ENCODE peak calls at places on chromosomes 3 and 15, in four cellular contexts. One of them, this sample, is unnamed.

GRCh38 chr3:1196997-1197396 is 104.2 kb downstream of the CNTN6 start:
- DNase-seq in H1: no peak
- DNase-seq in nephron progenitor cell: no peak
- DNase-seq in fibroblast of pulmonary artery: no peak
- DNase-seq in this sample: no peak

GRCh38 chr3:98977520-98977919 is 76.0 kb upstream of the DCBLD2 start:
- DNase-seq in H1: no peak
- DNase-seq in nephron progenitor cell: no peak
- DNase-seq in fibroblast of pulmonary artery: peak; percentile 88
- DNase-seq in this sample: no peak

GRCh38 chr15:81029416-81030367 is 29.0 kb downstream of the TLNRD1 start:
- DNase-seq in H1: no peak
- DNase-seq in nephron progenitor cell: no peak
- DNase-seq in fibroblast of pulmonary artery: peak; percentile 44
- DNase-seq in this sample: no peak

GRCh38 chr15:85595804-85596536 is 198.8 kb downstream of the KLHL25 start:
- DNase-seq in H1: no peak
- DNase-seq in nephron progenitor cell: no peak
- DNase-seq in fibroblast of pulmonary artery: no peak
- DNase-seq in this sample: no peak

GRCh38 chr15:28955160-28955502 is 69.4 kb downstream of the APBA2 start:
- DNase-seq in H1: peak; percentile 34
- DNase-seq in nephron progenitor cell: peak; percentile 42
- DNase-seq in fibroblast of pulmonary artery: peak; percentile 58
- DNase-seq in this sample: no peak

GRCh38 chr3:29291262-29291981 is 10.6 kb downstream of the RBMS3 start:
- DNase-seq in H1: no peak
- DNase-seq in nephron progenitor cell: no peak
- DNase-seq in fibroblast of pulmonary artery: no peak
- DNase-seq in this sample: no peak

GRCh38 chr3:9951598-9951961 is 628 bp downstream of the PRRT3 start:
- DNase-seq in H1: no peak
- DNase-seq in nephron progenitor cell: no peak
- DNase-seq in fibroblast of pulmonary artery: no peak
- DNase-seq in this sample: no peak

GRCh38 chr15:62912282-62912681 is 130.3 kb upstream of the TPM1 start:
- DNase-seq in H1: no peak
- DNase-seq in nephron progenitor cell: no peak
- DNase-seq in fibroblast of pulmonary artery: no peak
- DNase-seq in this sample: no peak

GRCh38 chr3:170749185-170749584 is 120.8 kb downstream of the RPL22L1 start:
- DNase-seq in H1: no peak
- DNase-seq in nephron progenitor cell: no peak
- DNase-seq in fibroblast of pulmonary artery: no peak
- DNase-seq in this sample: no peak

DNA sequence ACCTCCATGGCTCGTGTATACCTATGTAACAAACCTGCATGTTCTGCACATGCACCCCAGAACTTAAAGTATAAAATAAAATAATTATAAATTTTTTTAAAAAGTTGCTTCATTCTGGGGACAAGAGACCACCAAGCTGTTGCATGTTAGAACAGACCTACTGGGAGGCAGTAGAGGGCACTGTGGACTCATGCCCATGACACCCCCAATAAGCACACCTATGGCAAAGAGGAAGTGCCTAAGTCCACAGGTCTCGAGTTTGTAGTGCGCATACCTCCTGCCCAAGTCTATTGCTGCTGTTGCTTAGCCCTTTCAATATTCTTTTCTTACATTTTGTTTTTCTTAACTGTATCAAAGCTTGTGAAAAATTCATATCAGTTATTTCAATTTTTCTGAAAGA is 267.9 kb upstream of the THBS1 start:
- DNase-seq in H1: no peak
- DNase-seq in nephron progenitor cell: no peak
- DNase-seq in fibroblast of pulmonary artery: peak; percentile 39
- DNase-seq in this sample: no peak
- TF ChIP-seq CTCF in H1: peak; percentile 33
- TF ChIP-seq CTCF in nephron progenitor cell: no peak
- TF ChIP-seq CTCF in fibroblast of pulmonary artery: no peak
- TF ChIP-seq CTCF in this sample: no peak

GRCh38 chr3:53713626-53714025 is 132.6 kb downstream of the CHDH start:
- DNase-seq in H1: no peak
- DNase-seq in nephron progenitor cell: no peak
- DNase-seq in fibroblast of pulmonary artery: no peak
- DNase-seq in this sample: no peak
- TF ChIP-seq CTCF in H1: no peak
- TF ChIP-seq CTCF in nephron progenitor cell: no peak
- TF ChIP-seq CTCF in fibroblast of pulmonary artery: no peak
- TF ChIP-seq CTCF in this sample: no peak

GRCh38 chr15:42448281-42448680 is 42.7 kb downstream of the ZNF106 start:
- DNase-seq in H1: no peak
- DNase-seq in nephron progenitor cell: no peak
- DNase-seq in fibroblast of pulmonary artery: no peak
- DNase-seq in this sample: no peak

GRCh38 chr15:42449770-42450433 is 41.0 kb downstream of the ZNF106 start:
- DNase-seq in H1: no peak
- DNase-seq in nephron progenitor cell: no peak
- DNase-seq in fibroblast of pulmonary artery: no peak
- DNase-seq in this sample: no peak

GRCh38 chr15:42447599-42447998 is 43.3 kb downstream of the ZNF106 start:
- DNase-seq in H1: no peak
- DNase-seq in nephron progenitor cell: no peak
- DNase-seq in fibroblast of pulmonary artery: no peak
- DNase-seq in this sample: no peak

GRCh38 chr15:42450434-42450790 is 40.5 kb downstream of the ZNF106 start:
- DNase-seq in H1: no peak
- DNase-seq in nephron progenitor cell: no peak
- DNase-seq in fibroblast of pulmonary artery: no peak
- DNase-seq in this sample: no peak

DNA sequence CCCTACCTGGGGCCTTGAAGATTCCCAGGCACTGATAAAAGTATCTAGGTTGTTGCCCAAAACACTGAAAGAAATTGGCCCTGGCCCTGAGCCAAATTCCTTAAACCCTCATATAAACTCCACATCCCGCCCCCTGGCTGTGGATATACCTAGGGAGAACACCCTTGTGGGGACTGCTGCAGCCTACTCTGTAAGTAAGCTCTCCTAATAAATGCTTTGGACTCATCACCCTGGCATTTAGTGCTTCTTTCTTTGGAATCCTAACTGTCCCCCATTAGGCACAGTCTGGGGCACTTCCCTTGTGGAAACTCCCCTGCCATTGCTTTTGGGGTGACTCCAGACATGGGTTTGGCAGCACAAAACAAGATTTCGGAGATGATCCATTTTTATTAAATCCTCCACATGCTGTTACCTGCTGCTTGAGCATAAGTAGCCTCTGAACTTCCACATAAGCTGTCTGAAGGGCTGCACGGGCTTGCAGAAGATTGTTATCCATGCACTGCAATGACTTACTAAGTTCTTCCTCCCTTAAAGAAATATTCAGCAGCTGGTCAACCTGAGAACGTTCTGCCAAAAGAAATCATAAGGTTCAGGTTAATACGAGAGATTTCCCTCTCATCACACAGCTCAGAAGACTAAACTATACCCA is 46.4 kb downstream of the ZNF106 start:
- DNase-seq in H1: no peak
- DNase-seq in nephron progenitor cell: no peak
- DNase-seq in fibroblast of pulmonary artery: no peak
- DNase-seq in this sample: no peak
- TF ChIP-seq CTCF in H1: peak; percentile 13
- TF ChIP-seq CTCF in nephron progenitor cell: no peak
- TF ChIP-seq CTCF in fibroblast of pulmonary artery: no peak
- TF ChIP-seq CTCF in this sample: no peak

GRCh38 chr15:98548172-98548971 is 100.0 kb upstream of the IGF1R start:
- DNase-seq in H1: peak; percentile 82
- DNase-seq in nephron progenitor cell: peak; percentile 65
- DNase-seq in fibroblast of pulmonary artery: peak; percentile 62
- DNase-seq in this sample: peak; percentile 75
- TF ChIP-seq CTCF in H1: peak; percentile 46
- TF ChIP-seq CTCF in nephron progenitor cell: peak; percentile 18
- TF ChIP-seq CTCF in fibroblast of pulmonary artery: peak; percentile 6
- TF ChIP-seq CTCF in this sample: peak; percentile 60

DNA sequence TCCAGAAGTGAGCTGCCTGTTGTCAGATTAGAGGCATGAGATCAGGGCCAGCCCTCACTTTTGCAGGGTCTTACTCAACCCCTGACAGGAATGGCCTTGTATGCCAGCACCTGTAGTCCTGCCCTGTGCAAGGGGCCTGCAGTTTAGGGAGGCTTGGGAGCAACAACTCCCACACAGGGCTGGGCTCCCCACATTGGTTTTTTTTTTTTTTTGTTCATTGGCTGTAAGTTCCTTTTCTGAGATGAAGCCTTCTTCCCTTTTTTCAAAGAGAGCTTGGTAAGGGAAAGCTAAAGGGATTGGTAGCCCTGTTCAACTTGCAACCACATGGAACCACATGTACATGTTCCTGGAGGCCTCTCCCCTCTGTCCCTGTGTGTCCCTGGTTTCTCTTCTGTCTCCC is 46.4 kb downstream of the TNFAIP8L3 start:
- DNase-seq in H1: no peak
- DNase-seq in nephron progenitor cell: no peak
- DNase-seq in fibroblast of pulmonary artery: no peak
- DNase-seq in this sample: no peak
- TF ChIP-seq CTCF in H1: no peak
- TF ChIP-seq CTCF in nephron progenitor cell: no peak
- TF ChIP-seq CTCF in fibroblast of pulmonary artery: no peak
- TF ChIP-seq CTCF in this sample: no peak

DNA sequence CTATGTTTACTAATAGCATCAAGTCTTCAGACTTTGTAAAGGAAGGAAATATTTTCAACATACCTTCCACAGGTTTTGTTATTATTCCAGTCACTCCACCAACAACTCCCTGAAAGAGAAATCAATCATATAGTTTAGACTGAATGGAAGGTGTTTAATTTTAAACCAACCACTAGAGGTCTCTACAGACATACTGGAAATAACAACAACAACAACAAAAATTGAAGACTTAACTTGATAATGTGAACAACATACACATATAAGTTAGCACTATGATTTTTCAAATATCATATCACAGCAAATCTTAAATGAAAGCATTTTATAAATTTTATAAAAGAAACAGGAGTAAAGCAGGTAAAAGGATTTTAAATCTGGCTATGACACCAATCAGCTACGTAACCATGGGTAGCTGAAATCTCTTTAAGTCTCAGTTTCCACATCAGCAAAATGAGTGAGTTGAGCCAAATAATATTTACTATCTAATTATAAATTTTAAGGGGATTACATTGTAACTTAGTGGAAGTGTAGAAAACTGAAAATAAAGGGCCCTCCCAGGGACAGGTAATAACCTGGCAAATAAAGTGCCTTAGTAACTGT is 188.2 kb downstream of the VPS13C start:
- DNase-seq in H1: no peak
- DNase-seq in nephron progenitor cell: no peak
- DNase-seq in fibroblast of pulmonary artery: peak; percentile 51
- DNase-seq in this sample: no peak
- TF ChIP-seq CTCF in H1: peak; percentile 17
- TF ChIP-seq CTCF in nephron progenitor cell: peak; percentile 63
- TF ChIP-seq CTCF in fibroblast of pulmonary artery: peak; percentile 53
- TF ChIP-seq CTCF in this sample: peak; percentile 78

DNA sequence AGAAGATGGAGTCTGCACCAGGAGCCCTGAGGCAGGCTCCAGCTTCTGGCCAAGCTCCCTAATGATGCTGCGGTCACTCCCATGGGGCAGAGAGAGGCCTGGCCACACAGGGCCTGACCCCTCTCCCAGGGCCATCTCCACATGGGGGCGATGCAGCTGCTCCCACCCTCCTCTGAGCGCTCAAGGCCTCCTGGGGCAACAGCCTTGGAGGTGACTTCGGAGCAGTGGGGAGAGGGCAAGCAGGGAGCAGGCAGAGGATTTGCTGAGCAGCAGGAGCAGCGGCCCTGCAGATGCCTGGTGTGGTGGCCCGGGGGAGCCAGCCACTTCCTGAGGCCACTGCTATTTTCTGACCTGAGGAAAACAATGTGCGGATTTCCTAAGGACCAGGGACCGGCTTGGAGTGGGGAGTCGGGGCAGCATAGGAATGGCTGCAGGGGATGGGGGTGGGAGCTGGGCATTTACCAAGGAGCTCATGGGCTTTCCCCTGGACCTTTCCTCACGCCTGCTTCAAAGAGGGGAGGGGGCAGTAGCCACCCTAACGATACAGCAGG is 81.6 kb upstream of the RPL32 start:
- DNase-seq in H1: no peak
- DNase-seq in nephron progenitor cell: no peak
- DNase-seq in fibroblast of pulmonary artery: no peak
- DNase-seq in this sample: no peak
- TF ChIP-seq CTCF in H1: no peak
- TF ChIP-seq CTCF in nephron progenitor cell: no peak
- TF ChIP-seq CTCF in fibroblast of pulmonary artery: no peak
- TF ChIP-seq CTCF in this sample: no peak

GRCh38 chr3:150238995-150239612 is 169.0 kb upstream of the TSC22D2 start:
- DNase-seq in H1: peak; percentile 50
- DNase-seq in nephron progenitor cell: no peak
- DNase-seq in fibroblast of pulmonary artery: no peak
- DNase-seq in this sample: no peak
- TF ChIP-seq CTCF in H1: peak; percentile 72
- TF ChIP-seq CTCF in nephron progenitor cell: peak; percentile 41
- TF ChIP-seq CTCF in fibroblast of pulmonary artery: no peak
- TF ChIP-seq CTCF in this sample: peak; percentile 49

GRCh38 chr15:52184721-52185120 is 6.5 kb downstream of the GNB5 start:
- DNase-seq in H1: no peak
- DNase-seq in nephron progenitor cell: no peak
- DNase-seq in fibroblast of pulmonary artery: no peak
- DNase-seq in this sample: no peak

GRCh38 chr15:52183562-52184173 is 7.5 kb downstream of the GNB5 start:
- DNase-seq in H1: peak; percentile 77
- DNase-seq in nephron progenitor cell: peak; percentile 59
- DNase-seq in fibroblast of pulmonary artery: peak; percentile 56
- DNase-seq in this sample: no peak

GRCh38 chr15:52180851-52181450 is 10.2 kb downstream of the GNB5 start:
- DNase-seq in H1: no peak
- DNase-seq in nephron progenitor cell: no peak
- DNase-seq in fibroblast of pulmonary artery: no peak
- DNase-seq in this sample: peak; percentile 36

GRCh38 chr15:52180196-52180835 is 10.9 kb downstream of the GNB5 start:
- DNase-seq in H1: peak; percentile 54
- DNase-seq in nephron progenitor cell: no peak
- DNase-seq in fibroblast of pulmonary artery: no peak
- DNase-seq in this sample: peak; percentile 51

DNA sequence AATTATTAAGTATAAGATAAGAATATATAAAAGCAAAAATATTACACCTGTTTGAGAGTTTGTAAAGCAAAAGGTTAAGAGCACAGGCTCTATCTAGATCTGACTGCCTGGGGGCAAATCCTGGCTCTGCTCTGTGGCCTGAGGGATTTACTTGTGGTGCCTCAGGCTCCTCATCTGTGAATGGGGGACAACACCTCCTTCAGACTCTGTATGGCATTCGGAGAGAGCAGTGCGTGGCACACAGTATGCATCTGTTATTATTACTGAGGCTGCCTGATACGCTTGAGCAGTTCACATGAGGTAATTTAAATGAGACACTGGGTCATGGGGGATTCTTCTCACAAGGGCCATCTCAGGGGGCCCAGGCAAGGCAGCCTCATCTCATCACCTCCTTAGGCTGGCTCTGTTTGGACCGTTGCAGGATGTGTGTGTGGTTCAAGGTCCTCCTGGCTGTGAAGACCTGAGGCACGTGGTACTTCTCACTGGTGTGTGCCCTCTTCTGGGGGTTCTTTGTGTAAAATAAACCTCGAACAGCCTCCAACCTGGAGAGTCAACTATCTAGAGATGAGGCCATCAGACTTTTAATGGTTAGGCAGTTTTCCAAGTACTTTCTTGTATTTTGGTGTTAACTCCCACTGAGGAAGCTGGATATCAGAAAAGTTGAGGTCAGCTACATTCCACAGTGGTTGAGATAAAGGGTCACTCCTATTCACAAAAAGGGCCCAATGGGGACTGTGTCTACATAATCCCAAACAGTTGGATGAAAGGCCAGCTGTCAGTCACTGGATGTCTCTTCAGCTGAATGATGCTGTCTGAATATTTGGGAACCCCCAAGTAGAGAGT is 9.0 kb downstream of the GNB5 start:
- DNase-seq in H1: no peak
- DNase-seq in nephron progenitor cell: no peak
- DNase-seq in fibroblast of pulmonary artery: no peak
- DNase-seq in this sample: no peak
- TF ChIP-seq CTCF in H1: no peak
- TF ChIP-seq CTCF in nephron progenitor cell: no peak
- TF ChIP-seq CTCF in fibroblast of pulmonary artery: no peak
- TF ChIP-seq CTCF in this sample: no peak